ENCODE peak calls at places on chromosomes 7 and 10, in seven cellular contexts. M is H1, Q is HepG2, Z is HCT116, J is NT2/D1, E is GM12878, P is K562. T is an unnamed sample.

GRCh38 chr7:136687693-136688322 is 180.6 kb upstream of the CHRM2 start:
- DNase-seq in M (no peak), Q (peak), Z (no peak), J (no peak), E (no peak), P (peak), T (peak)

GRCh38 chr7:134051020-134051419 is 76.1 kb upstream of the LRGUK start:
- DNase-seq in M (no peak), Q (no peak), Z (no peak), J (no peak), E (no peak), P (no peak), T (no peak)

GRCh38 chr7:155521007-155521742 is 25.2 kb downstream of the CNPY1 start:
- DNase-seq in M (no peak), Q (no peak), Z (no peak), J (no peak), E (no peak), P (no peak), T (no peak)

GRCh38 chr7:20653636-20654035 is 38.2 kb downstream of the ABCB5 start:
- DNase-seq in M (no peak), Q (no peak), Z (no peak), J (no peak), E (no peak), P (no peak), T (no peak)

GRCh38 chr7:19116121-19117080 is 1.0 kb downstream of the TWIST1 start:
- DNase-seq in M (no peak), Q (no peak), Z (no peak), J (peak), E (no peak), P (no peak), T (peak)

GRCh38 chr10:97689637-97690036 is 2.6 kb upstream of the AVPI1 start:
- DNase-seq in M (no peak), Q (no peak), Z (peak), J (no peak), E (no peak), P (peak), T (no peak)

GRCh38 chr7:140595468-140596147 is 45.0 kb downstream of the DENND2A start:
- DNase-seq in M (no peak), Q (peak), Z (no peak), J (no peak), E (no peak), P (no peak), T (no peak)

GRCh38 chr7:13321321-13321720 is 633.9 kb downstream of the ARL4A start:
- DNase-seq in M (no peak), Q (no peak), Z (no peak), J (no peak), E (no peak), P (no peak), T (no peak)

GRCh38 chr10:6089334-6090219 is 743 bp downstream of the RBM17 start:
- DNase-seq in M (no peak), Q (peak), Z (no peak), J (no peak), E (no peak), P (no peak), T (peak)

GRCh38 chr7:119720541-119720940 is 552.4 kb upstream of the KCND2 start:
- DNase-seq in M (no peak), Q (no peak), Z (peak), J (no peak), E (no peak), P (no peak), T (no peak)

GRCh38 chr7:37832194-37832593 is 16.2 kb upstream of the NME8 start:
- DNase-seq in M (no peak), Q (no peak), Z (no peak), J (no peak), E (no peak), P (no peak), T (peak)

GRCh38 chr10:76717141-76717540 is 920.5 kb downstream of the KCNMA1 start:
- DNase-seq in M (no peak), Q (no peak), Z (no peak), J (no peak), E (no peak), P (no peak), T (no peak)

GRCh38 chr10:30736685-30737232 is 107.2 kb upstream of the LYZL2 start:
- DNase-seq in M (no peak), Q (no peak), Z (peak), J (no peak), E (peak), P (no peak), T (no peak)

GRCh38 chr10:114638874-114639625 is 19.0 kb downstream of the ABLIM1 start:
- DNase-seq in M (no peak), Q (no peak), Z (no peak), J (no peak), E (peak), P (no peak), T (no peak)

GRCh38 chr7:2826806-2827205 is 17.3 kb downstream of the GNA12 start:
- DNase-seq in M (no peak), Q (no peak), Z (no peak), J (no peak), E (no peak), P (no peak), T (no peak)

GRCh38 chr10:60473557-60473956 is 83.9 kb upstream of the ANK3 start:
- DNase-seq in M (no peak), Q (peak), Z (no peak), J (no peak), E (no peak), P (no peak), T (no peak)

GRCh38 chr10:127735723-127736221 is 1.2 kb upstream of the FOXI2 start:
- DNase-seq in M (no peak), Q (no peak), Z (no peak), J (no peak), E (no peak), P (no peak), T (no peak)

GRCh38 chr7:17020250-17020649 is 138.5 kb upstream of the AGR3 start:
- DNase-seq in M (no peak), Q (peak), Z (no peak), J (no peak), E (no peak), P (no peak), T (no peak)

GRCh38 chr7:22194633-22195273 is 162.2 kb downstream of the RAPGEF5 start:
- DNase-seq in M (no peak), Q (no peak), Z (no peak), J (no peak), E (no peak), P (no peak), T (no peak)

GRCh38 chr10:25508112-25508815 is 333.5 kb downstream of the GPR158 start:
- DNase-seq in M (no peak), Q (no peak), Z (no peak), J (no peak), E (no peak), P (peak), T (no peak)

GRCh38 chr10:132850896-132851295 is 64.9 kb upstream of the NKX6-2 start:
- DNase-seq in M (no peak), Q (no peak), Z (no peak), J (no peak), E (no peak), P (no peak), T (no peak)

GRCh38 chr10:120480065-120480600 is 23.1 kb downstream of the PLPP4 start:
- DNase-seq in M (no peak), Q (no peak), Z (no peak), J (no peak), E (no peak), P (no peak), T (peak)

GRCh38 chr10:6232846-6233724 is 30.4 kb downstream of the PFKFB3 start:
- DNase-seq in M (no peak), Q (no peak), Z (no peak), J (no peak), E (no peak), P (no peak), T (peak)

GRCh38 chr7:136869006-136869961 is 832 bp downstream of the CHRM2 start:
- DNase-seq in M (no peak), Q (no peak), Z (no peak), J (no peak), E (no peak), P (no peak), T (peak)

GRCh38 chr10:131972474-131973071 is 9.2 kb downstream of the BNIP3 start:
- DNase-seq in M (no peak), Q (no peak), Z (no peak), J (no peak), E (no peak), P (peak), T (peak)

GRCh38 chr10:133122171-133122935 is 34.6 kb downstream of the ADGRA1 start:
- DNase-seq in M (no peak), Q (no peak), Z (no peak), J (no peak), E (no peak), P (no peak), T (no peak)

GRCh38 chr7:98168181-98168903 is 42.9 kb upstream of the BHLHA15 start:
- DNase-seq in M (peak), Q (peak), Z (peak), J (peak), E (peak), P (peak), T (peak)

GRCh38 chr10:101564490-101564991 is 23.5 kb downstream of the POLL start:
- DNase-seq in M (no peak), Q (no peak), Z (no peak), J (no peak), E (no peak), P (no peak), T (no peak)

GRCh38 chr10:8638088-8638672 is 583.7 kb downstream of the GATA3 start:
- DNase-seq in M (no peak), Q (no peak), Z (no peak), J (no peak), E (no peak), P (no peak), T (no peak)

GRCh38 chr7:32070406-32071360 is at the start of gene PDE1C:
- DNase-seq in M (no peak), Q (no peak), Z (no peak), J (no peak), E (no peak), P (no peak), T (peak)

GRCh38 chr7:36115448-36116321 is 37.4 kb upstream of the EEPD1 start:
- DNase-seq in M (no peak), Q (peak), Z (peak), J (no peak), E (peak), P (no peak), T (peak)

GRCh38 chr10:96415150-96415895 is 56.5 kb upstream of the OPALIN start:
- DNase-seq in M (no peak), Q (no peak), Z (no peak), J (no peak), E (no peak), P (no peak), T (no peak)

GRCh38 chr7:40824461-40824860 is 689.7 kb downstream of the SUGCT start:
- DNase-seq in M (no peak), Q (no peak), Z (no peak), J (no peak), E (no peak), P (no peak), T (no peak)

DNA sequence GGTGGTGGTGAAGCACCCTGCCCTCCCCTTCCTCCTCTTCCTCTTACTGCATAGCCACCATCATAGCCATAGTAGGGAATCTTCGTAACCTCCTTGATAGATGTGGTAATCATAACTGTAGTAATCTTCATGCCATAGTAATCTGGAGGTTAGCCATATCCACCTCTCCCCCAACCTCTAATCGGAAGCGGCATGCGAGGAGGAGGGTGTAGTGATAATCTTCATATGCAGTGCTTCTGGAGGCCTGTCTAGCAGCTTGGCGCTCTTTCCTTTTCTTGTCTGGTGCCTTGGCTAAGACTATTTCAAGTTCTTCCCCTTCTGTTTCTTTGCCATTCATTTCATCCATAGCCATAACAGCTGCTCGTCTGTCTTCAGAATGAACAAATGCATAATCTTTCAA is 90.9 kb downstream of the MLLT10 start:
- DNase-seq in M (no peak), Q (no peak), Z (no peak), J (no peak), E (no peak), P (no peak), T (no peak)
- TF ChIP-seq YY1 in M (no peak), Q (no peak), Z (no peak), J (no peak), E (no peak), P (no peak), T (no peak)

GRCh38 chr10:99779335-99779734 is 3.1 kb upstream of the ABCC2 start:
- DNase-seq in M (no peak), Q (peak), Z (no peak), J (no peak), E (no peak), P (no peak), T (no peak)
- TF ChIP-seq YY1 in M (no peak), Q (no peak), Z (no peak), J (no peak), E (no peak), P (no peak), T (no peak)

DNA sequence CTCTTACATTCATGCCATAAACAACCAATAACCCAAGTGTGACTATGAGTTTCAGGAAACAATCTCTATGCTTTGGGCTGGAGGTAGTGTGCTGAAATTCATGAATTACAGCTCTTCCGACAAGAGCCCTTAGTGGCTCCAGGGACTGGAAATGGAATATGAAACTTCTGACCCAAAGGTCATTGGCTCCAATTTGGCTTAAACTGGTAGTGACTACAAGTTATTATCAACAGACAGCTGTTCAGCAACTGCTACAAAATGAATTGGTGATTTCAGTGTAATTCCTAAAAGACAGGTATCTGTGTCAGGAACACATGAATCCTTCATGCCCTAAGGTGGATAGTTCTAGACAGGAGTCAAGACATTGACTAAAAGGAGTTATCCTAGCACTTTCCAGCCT is 745.4 kb downstream of the PHTF2 start:
- DNase-seq in M (no peak), Q (no peak), Z (no peak), J (no peak), E (no peak), P (no peak), T (no peak)
- TF ChIP-seq YY1 in M (no peak), Q (no peak), Z (no peak), J (no peak), E (no peak), P (no peak), T (no peak)

DNA sequence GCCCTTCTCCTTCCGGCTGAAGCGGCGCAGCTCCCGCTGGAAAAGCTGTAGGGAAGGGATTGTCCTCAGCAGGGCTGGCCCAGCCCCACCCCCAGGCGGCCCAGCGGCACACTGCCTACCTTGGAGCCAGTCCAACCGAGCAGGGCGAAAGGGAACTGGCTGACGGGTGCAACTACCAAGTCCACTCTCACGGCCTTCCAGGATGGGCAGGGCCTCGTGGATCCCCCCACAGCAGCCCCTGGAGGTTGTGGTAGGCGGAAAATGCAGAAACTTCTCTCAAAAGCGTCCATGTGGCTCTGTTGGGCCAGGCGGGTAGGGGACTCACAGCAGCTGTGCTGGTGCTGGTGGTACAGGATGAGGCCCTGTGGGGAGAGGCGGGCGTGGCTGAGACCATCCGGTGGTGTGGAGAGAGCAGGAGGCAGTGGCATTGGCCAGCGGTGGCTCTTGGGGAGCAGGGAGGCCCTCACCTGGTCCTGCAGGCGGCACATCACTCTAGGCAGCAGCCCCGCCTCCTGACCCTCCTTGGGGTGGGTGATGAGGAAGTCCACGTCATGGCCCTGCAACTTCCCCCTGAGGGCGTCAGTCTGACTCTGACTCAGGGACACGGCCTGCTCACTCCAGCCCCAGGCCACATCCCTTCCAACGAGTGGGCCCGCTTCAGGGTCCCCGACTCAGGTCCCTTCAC is 8.4 kb upstream of the PGAM2 start:
- DNase-seq in M (no peak), Q (no peak), Z (no peak), J (no peak), E (no peak), P (no peak), T (no peak)
- TF ChIP-seq YY1 in M (no peak), Q (no peak), Z (no peak), J (no peak), E (no peak), P (no peak), T (no peak)

DNA sequence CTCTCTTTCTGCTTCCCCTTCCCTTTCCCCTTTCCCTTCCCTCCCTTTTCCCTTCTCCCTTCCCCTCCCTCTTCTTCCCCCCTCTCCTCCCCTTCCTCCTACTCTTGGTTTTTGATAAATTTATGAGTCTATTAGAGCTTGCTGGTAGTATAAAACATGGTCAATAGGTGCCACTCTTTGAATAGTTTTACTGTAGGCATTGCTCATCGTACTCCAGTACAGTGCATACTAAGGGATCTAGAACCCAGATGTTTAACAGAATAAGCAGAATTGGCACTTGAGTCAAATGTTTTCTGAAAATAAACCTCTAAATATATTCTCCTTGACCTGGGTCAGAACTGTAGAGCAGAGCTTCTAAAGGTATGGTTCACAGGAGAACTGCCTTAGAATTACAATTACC is 126.7 kb downstream of the SORCS3 start:
- DNase-seq in M (no peak), Q (no peak), Z (peak), J (no peak), E (no peak), P (no peak), T (no peak)
- TF ChIP-seq YY1 in M (no peak), Q (no peak), Z (no peak), J (no peak), E (no peak), P (no peak), T (no peak)